ENCODE peak calls at places on chromosomes 5 and 9, in seven cellular contexts. N, X, B, S, I, O and G are unnamed samples.

GRCh38 chr5:73780297-73781080 is 154.5 kb downstream of the ARHGEF28 start:
- DNase-seq in N (no peak), X (no peak), B (no peak), S (no peak), I (no peak), O (no peak), G (no peak)

GRCh38 chr5:63155310-63155631 is 576.7 kb downstream of the LRRC70 start:
- DNase-seq in N (no peak), X (no peak), B (no peak), S (no peak), I (no peak), O (no peak), G (no peak)

GRCh38 chr9:113622600-113623400 is 159.3 kb downstream of the RGS3 start:
- DNase-seq in N (no peak), X (no peak), B (no peak), S (peak), I (peak), O (peak), G (peak)

GRCh38 chr5:176359658-176360057 is 1.9 kb downstream of the KIAA1191 start:
- DNase-seq in N (no peak), X (no peak), B (no peak), S (no peak), I (no peak), O (no peak), G (peak)

GRCh38 chr9:3150030-3150429 is 306.1 kb upstream of the PUM3 start:
- DNase-seq in N (no peak), X (no peak), B (no peak), S (no peak), I (no peak), O (no peak), G (no peak)

GRCh38 chr5:134446938-134447337 is 35.3 kb upstream of the CDKN2AIPNL start:
- DNase-seq in N (no peak), X (no peak), B (no peak), S (no peak), I (peak), O (no peak), G (no peak)

GRCh38 chr9:107438211-107439030 is 51.1 kb downstream of the KLF4 start:
- DNase-seq in N (no peak), X (no peak), B (no peak), S (no peak), I (no peak), O (no peak), G (no peak)

GRCh38 chr9:127561491-127562270 is 50.4 kb upstream of the STXBP1 start:
- DNase-seq in N (peak), X (no peak), B (no peak), S (no peak), I (no peak), O (peak), G (peak)

GRCh38 chr9:79014929-79015699 is 556.7 kb upstream of the TLE4 start:
- DNase-seq in N (no peak), X (no peak), B (no peak), S (no peak), I (no peak), O (no peak), G (peak)

GRCh38 chr9:89315482-89315881 is 2.8 kb upstream of the SECISBP2 start:
- DNase-seq in N (no peak), X (no peak), B (no peak), S (no peak), I (no peak), O (no peak), G (no peak)

GRCh38 chr5:75951158-75951557 is 132.0 kb upstream of the SV2C start:
- DNase-seq in N (no peak), X (no peak), B (no peak), S (no peak), I (no peak), O (no peak), G (no peak)

GRCh38 chr5:57749396-57749795 is 266.8 kb upstream of the ACTBL2 start:
- DNase-seq in N (no peak), X (no peak), B (no peak), S (no peak), I (no peak), O (no peak), G (peak)

GRCh38 chr5:10564838-10565784 is 1.2 kb downstream of the ANKRD33B start:
- DNase-seq in N (no peak), X (no peak), B (no peak), S (no peak), I (no peak), O (peak), G (no peak)

GRCh38 chr9:76349865-76350264 is 44.4 kb downstream of the RFK start:
- DNase-seq in N (no peak), X (no peak), B (no peak), S (no peak), I (no peak), O (no peak), G (no peak)

GRCh38 chr9:132004323-132004722 is 75.3 kb downstream of the MED27 start:
- DNase-seq in N (no peak), X (no peak), B (no peak), S (no peak), I (no peak), O (no peak), G (no peak)

GRCh38 chr9:3437031-3437430 is 88.8 kb downstream of the RFX3 start:
- DNase-seq in N (no peak), X (no peak), B (no peak), S (no peak), I (no peak), O (no peak), G (no peak)

GRCh38 chr5:34854459-34855174 is 15.7 kb downstream of the TTC23L start:
- DNase-seq in N (no peak), X (no peak), B (no peak), S (no peak), I (peak), O (no peak), G (no peak)